ENCODE peak calls at places on chromosomes 13 and 19, in ten cellular contexts. D is H9, B is AG08395, L is mesenteric fat pad, V is neural progenitor cell, N is T-helper 2 cell, F is progenitor cell of endocrine pancreas, O is cardiac muscle cell, X is ELR, G is GM03348. Y is an unnamed sample.

GRCh38 chr13:40383132-40383531 is 283.3 kb downstream of the FOXO1 start:
- DNase-seq in D (peak), B (no peak), L (no peak), V (no peak), N (no peak), F (no peak), O (no peak), X (no peak), G (no peak), Y (no peak)

GRCh38 chr13:28297341-28297740 is 159.0 kb downstream of the PAN3 start:
- DNase-seq in D (peak), B (no peak), L (no peak), V (peak), N (no peak), F (no peak), O (no peak), X (no peak), G (no peak), Y (no peak)

GRCh38 chr13:23515116-23515515 is 55.1 kb upstream of the TNFRSF19 start:
- DNase-seq in D (no peak), B (no peak), L (no peak), V (no peak), N (no peak), F (no peak), O (no peak), X (no peak), G (no peak), Y (no peak)

GRCh38 chr13:99908129-99908805 is 63.3 kb downstream of the ZIC5 start:
- DNase-seq in D (no peak), B (no peak), L (no peak), V (no peak), N (no peak), F (no peak), O (no peak), X (no peak), G (no peak), Y (no peak)

GRCh38 chr13:83906240-83906820 is 24.1 kb upstream of the SLITRK1 start:
- DNase-seq in D (no peak), B (no peak), L (no peak), V (no peak), N (no peak), F (no peak), O (no peak), X (no peak), G (no peak), Y (no peak)

GRCh38 chr19:17332677-17333581 is 1.7 kb downstream of the ANO8 start:
- DNase-seq in D (peak), B (no peak), L (peak), V (peak), N (no peak), F (no peak), O (peak), X (peak), G (no peak), Y (peak)

GRCh38 chr13:32962342-32962741 is 53.9 kb upstream of the KL start:
- DNase-seq in D (no peak), B (no peak), L (no peak), V (no peak), N (no peak), F (no peak), O (no peak), X (no peak), G (no peak), Y (no peak)

GRCh38 chr19:48900477-48901452 is 653 bp downstream of the NUCB1 start:
- DNase-seq in D (no peak), B (peak), L (no peak), V (no peak), N (no peak), F (no peak), O (peak), X (peak), G (peak), Y (peak)

GRCh38 chr19:40783711-40784110 is 5.7 kb downstream of the RAB4B start:
- DNase-seq in D (no peak), B (no peak), L (no peak), V (no peak), N (no peak), F (no peak), O (no peak), X (no peak), G (no peak), Y (no peak)

GRCh38 chr19:23436944-23437343 is 41.7 kb upstream of the ZNF91 start:
- DNase-seq in D (peak), B (no peak), L (no peak), V (no peak), N (no peak), F (no peak), O (no peak), X (peak), G (no peak), Y (no peak)

GRCh38 chr13:47896546-47896945 is 104.5 kb downstream of the SUCLA2 start:
- DNase-seq in D (no peak), B (no peak), L (no peak), V (no peak), N (no peak), F (no peak), O (no peak), X (no peak), G (no peak), Y (no peak)

GRCh38 chr13:59270327-59270726 is 893.4 kb downstream of the DIAPH3 start:
- DNase-seq in D (no peak), B (no peak), L (no peak), V (no peak), N (no peak), F (no peak), O (no peak), X (no peak), G (no peak), Y (no peak)